ENCODE peak calls at places on chromosomes 6 and 20, in four cellular contexts. One of them, this sample, is unnamed.

GRCh38 chr20:9021216-9021615 is 47.7 kb upstream of the PLCB4 start:
- DNase-seq in GM12865: no peak
- DNase-seq in left ventricle myocardium inferior: no peak
- DNase-seq in stomach: no peak
- DNase-seq in this sample: no peak

GRCh38 chr6:151482290-151482689 is 11.5 kb upstream of the CCDC170 start:
- DNase-seq in stomach: no peak
- DNase-seq in left ventricle myocardium inferior: no peak
- DNase-seq in GM12865: peak
- DNase-seq in this sample: no peak

GRCh38 chr6:84094050-84094435 is 60.5 kb downstream of the MRAP2 start:
- DNase-seq in left ventricle myocardium inferior: no peak
- DNase-seq in GM12865: no peak
- DNase-seq in stomach: no peak
- DNase-seq in this sample: no peak

GRCh38 chr20:10571313-10571815 is 102.4 kb downstream of the JAG1 start:
- DNase-seq in GM12865: no peak
- DNase-seq in stomach: no peak
- DNase-seq in left ventricle myocardium inferior: no peak
- DNase-seq in this sample: no peak

GRCh38 chr6:33794910-33795615 is 6.1 kb upstream of the LEMD2 start:
- DNase-seq in stomach: no peak
- DNase-seq in GM12865: no peak
- DNase-seq in left ventricle myocardium inferior: no peak
- DNase-seq in this sample: no peak

GRCh38 chr6:16505711-16506362 is 255.4 kb downstream of the ATXN1 start:
- DNase-seq in stomach: no peak
- DNase-seq in left ventricle myocardium inferior: no peak
- DNase-seq in GM12865: no peak
- DNase-seq in this sample: peak

GRCh38 chr6:42556462-42556861 is 7.4 kb upstream of the UBR2 start:
- DNase-seq in left ventricle myocardium inferior: no peak
- DNase-seq in stomach: no peak
- DNase-seq in GM12865: no peak
- DNase-seq in this sample: no peak

GRCh38 chr6:119226089-119226488 is 123.5 kb downstream of the MAN1A1 start:
- DNase-seq in stomach: no peak
- DNase-seq in GM12865: no peak
- DNase-seq in left ventricle myocardium inferior: no peak
- DNase-seq in this sample: no peak

GRCh38 chr6:13146429-13146828 is 181.9 kb downstream of the TBC1D7 start:
- DNase-seq in left ventricle myocardium inferior: no peak
- DNase-seq in stomach: no peak
- DNase-seq in GM12865: no peak
- DNase-seq in this sample: no peak

GRCh38 chr20:39358052-39358451 is 395.9 kb downstream of the DHX35 start:
- DNase-seq in GM12865: peak
- DNase-seq in stomach: no peak
- DNase-seq in left ventricle myocardium inferior: no peak
- DNase-seq in this sample: no peak

GRCh38 chr6:31355540-31355988 is 1.4 kb downstream of the HLA-B start:
- DNase-seq in GM12865: no peak
- DNase-seq in stomach: no peak
- DNase-seq in left ventricle myocardium inferior: no peak
- DNase-seq in this sample: no peak

GRCh38 chr6:136016228-136017225 is 165.0 kb downstream of the PDE7B start:
- DNase-seq in stomach: peak
- DNase-seq in left ventricle myocardium inferior: no peak
- DNase-seq in GM12865: no peak
- DNase-seq in this sample: no peak

GRCh38 chr6:2733324-2733723 is 17.4 kb downstream of the MYLK4 start:
- DNase-seq in left ventricle myocardium inferior: peak
- DNase-seq in stomach: peak
- DNase-seq in GM12865: peak
- DNase-seq in this sample: no peak

GRCh38 chr20:17654649-17655285 is 27.3 kb downstream of the RRBP1 start:
- DNase-seq in GM12865: no peak
- DNase-seq in stomach: no peak
- DNase-seq in left ventricle myocardium inferior: no peak
- DNase-seq in this sample: no peak

GRCh38 chr6:8006208-8006607 is 58.0 kb downstream of the BLOC1S5 start:
- DNase-seq in stomach: no peak
- DNase-seq in GM12865: peak
- DNase-seq in left ventricle myocardium inferior: no peak
- DNase-seq in this sample: no peak

GRCh38 chr6:13554929-13555333 is 19.5 kb upstream of the SIRT5 start:
- DNase-seq in stomach: no peak
- DNase-seq in GM12865: no peak
- DNase-seq in left ventricle myocardium inferior: peak
- DNase-seq in this sample: no peak

GRCh38 chr20:49595811-49596545 is 28.0 kb upstream of the PTGIS start:
- DNase-seq in stomach: no peak
- DNase-seq in left ventricle myocardium inferior: no peak
- DNase-seq in GM12865: peak
- DNase-seq in this sample: no peak

GRCh38 chr6:129852257-129852858 is 8.8 kb downstream of the TMEM244 start:
- DNase-seq in GM12865: no peak
- DNase-seq in stomach: no peak
- DNase-seq in left ventricle myocardium inferior: no peak
- DNase-seq in this sample: no peak

GRCh38 chr20:37360515-37361115 is 14.7 kb downstream of the SRC start:
- DNase-seq in left ventricle myocardium inferior: no peak
- DNase-seq in GM12865: no peak
- DNase-seq in stomach: no peak
- DNase-seq in this sample: no peak

GRCh38 chr20:7770578-7770977 is 169.7 kb downstream of the HAO1 start:
- DNase-seq in stomach: no peak
- DNase-seq in GM12865: peak
- DNase-seq in left ventricle myocardium inferior: no peak
- DNase-seq in this sample: peak

GRCh38 chr20:7773511-7773910 is 166.7 kb downstream of the HAO1 start:
- DNase-seq in left ventricle myocardium inferior: no peak
- DNase-seq in GM12865: no peak
- DNase-seq in stomach: no peak
- DNase-seq in this sample: no peak

GRCh38 chr20:7772376-7772775 is 167.9 kb downstream of the HAO1 start:
- DNase-seq in stomach: no peak
- DNase-seq in left ventricle myocardium inferior: peak
- DNase-seq in GM12865: no peak
- DNase-seq in this sample: peak

GRCh38 chr20:7765221-7765620 is 175.0 kb downstream of the HAO1 start:
- DNase-seq in GM12865: peak
- DNase-seq in stomach: no peak
- DNase-seq in left ventricle myocardium inferior: no peak
- DNase-seq in this sample: no peak

DNA sequence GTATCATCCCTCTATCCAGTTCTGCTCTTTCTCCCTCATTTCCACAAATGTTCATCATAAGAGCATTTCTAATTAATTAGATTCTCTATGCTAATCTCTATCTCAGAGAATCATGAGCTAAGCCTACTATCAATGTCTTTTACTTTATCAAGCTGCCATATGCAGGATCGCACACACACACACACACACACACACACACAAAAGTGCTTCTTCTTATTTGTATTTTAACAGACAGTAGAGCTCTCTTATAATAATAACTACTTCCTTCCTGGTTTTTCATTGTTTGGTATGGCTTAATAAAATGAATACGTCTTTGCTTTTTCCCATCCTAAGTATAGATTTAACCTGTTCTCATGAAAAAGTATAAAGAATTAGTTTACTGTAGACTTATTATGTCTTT is 170.2 kb downstream of the HAO1 start:
- DNase-seq in left ventricle myocardium inferior: no peak
- DNase-seq in stomach: no peak
- DNase-seq in GM12865: no peak
- DNase-seq in this sample: no peak
- H3K4me3 ChIP-seq in left ventricle myocardium inferior: no peak
- H3K4me3 ChIP-seq in stomach: no peak
- H3K4me3 ChIP-seq in GM12865: no peak
- H3K4me3 ChIP-seq in this sample: no peak

GRCh38 chr6:168214586-168215104 is 104.9 kb downstream of the DACT2 start:
- DNase-seq in GM12865: no peak
- DNase-seq in left ventricle myocardium inferior: no peak
- DNase-seq in stomach: no peak
- DNase-seq in this sample: no peak
- H3K4me3 ChIP-seq in GM12865: no peak
- H3K4me3 ChIP-seq in left ventricle myocardium inferior: no peak
- H3K4me3 ChIP-seq in stomach: no peak
- H3K4me3 ChIP-seq in this sample: no peak

GRCh38 chr6:35679399-35679798 is 9.3 kb downstream of the FKBP5 start:
- DNase-seq in left ventricle myocardium inferior: no peak
- DNase-seq in stomach: no peak
- DNase-seq in GM12865: no peak
- DNase-seq in this sample: no peak

GRCh38 chr6:35678021-35678654 is 10.6 kb downstream of the FKBP5 start:
- DNase-seq in GM12865: no peak
- DNase-seq in left ventricle myocardium inferior: no peak
- DNase-seq in stomach: no peak
- DNase-seq in this sample: no peak

GRCh38 chr6:35675871-35676459 is 12.8 kb downstream of the FKBP5 start:
- DNase-seq in stomach: no peak
- DNase-seq in left ventricle myocardium inferior: no peak
- DNase-seq in GM12865: no peak
- DNase-seq in this sample: no peak

GRCh38 chr6:35678814-35679213 is 9.9 kb downstream of the FKBP5 start:
- DNase-seq in GM12865: no peak
- DNase-seq in left ventricle myocardium inferior: no peak
- DNase-seq in stomach: no peak
- DNase-seq in this sample: no peak

DNA sequence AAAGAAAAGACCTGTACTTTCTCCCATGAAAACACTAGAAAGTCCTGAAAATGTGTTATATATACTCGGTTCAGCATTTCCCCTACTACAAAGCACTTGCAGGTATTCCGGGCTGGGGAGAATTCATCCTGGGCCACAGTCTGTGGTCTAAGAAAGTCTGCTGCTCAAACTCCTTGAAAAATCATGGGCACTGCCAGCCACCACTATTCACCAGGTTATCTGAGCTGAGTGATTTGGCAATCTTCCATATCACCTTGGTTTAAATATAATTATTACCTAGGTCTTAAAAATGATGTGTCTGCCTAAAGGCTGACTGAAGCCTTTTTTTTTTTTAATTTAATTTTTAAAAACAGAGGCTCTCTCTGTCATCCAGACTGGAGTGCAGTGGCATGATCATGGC is 11.3 kb downstream of the FKBP5 start:
- DNase-seq in GM12865: no peak
- DNase-seq in stomach: peak
- DNase-seq in left ventricle myocardium inferior: no peak
- DNase-seq in this sample: no peak
- H3K4me3 ChIP-seq in GM12865: no peak
- H3K4me3 ChIP-seq in stomach: no peak
- H3K4me3 ChIP-seq in left ventricle myocardium inferior: no peak
- H3K4me3 ChIP-seq in this sample: no peak

GRCh38 chr6:166097914-166098522 is 69.6 kb downstream of the TBXT start:
- DNase-seq in left ventricle myocardium inferior: peak
- DNase-seq in stomach: peak
- DNase-seq in GM12865: peak
- DNase-seq in this sample: peak
- H3K4me3 ChIP-seq in left ventricle myocardium inferior: peak
- H3K4me3 ChIP-seq in stomach: peak
- H3K4me3 ChIP-seq in GM12865: no peak
- H3K4me3 ChIP-seq in this sample: peak

DNA sequence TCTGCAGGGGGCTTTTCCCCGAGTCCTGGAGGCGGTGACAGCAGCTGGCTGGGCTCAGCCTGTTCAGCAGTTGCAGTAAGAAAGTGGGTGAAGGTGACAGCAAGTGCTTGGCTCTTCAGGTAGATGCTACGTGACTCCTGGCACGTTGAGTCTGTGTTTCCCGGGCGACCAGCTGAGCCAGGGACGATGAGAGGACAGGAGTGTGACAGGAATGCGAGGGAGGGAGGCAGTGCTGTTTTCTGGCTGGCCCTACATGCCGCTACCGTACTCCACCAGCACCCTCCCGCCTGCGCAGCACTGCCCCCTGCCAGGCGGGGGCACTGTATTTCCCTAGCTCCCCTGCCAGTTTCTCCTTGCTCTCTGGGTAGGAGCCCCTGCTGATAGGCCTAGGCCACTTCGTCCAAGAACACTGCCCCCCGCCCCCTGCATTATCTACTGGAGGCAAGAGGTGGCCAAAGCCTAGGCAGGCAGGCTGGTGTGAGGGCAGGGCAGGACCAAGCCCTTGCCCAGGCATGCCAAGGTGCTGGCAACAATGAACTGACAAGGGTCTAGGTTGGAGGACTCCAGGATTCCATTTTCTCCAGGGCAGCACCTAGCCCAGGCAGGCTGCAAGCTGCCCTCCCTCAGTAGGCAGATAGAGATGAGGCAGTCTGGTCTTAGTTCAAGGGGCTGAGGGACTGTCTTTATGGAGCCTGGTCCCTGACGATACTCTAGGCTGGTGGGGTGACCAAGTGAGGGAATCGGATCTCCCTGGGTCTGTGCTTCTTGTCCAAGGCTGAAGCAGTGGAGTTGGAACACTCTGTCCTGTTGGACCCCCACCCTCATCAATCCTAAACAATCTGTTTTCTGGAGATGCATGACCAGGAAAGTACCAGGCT is 19.2 kb downstream of the MRPS18A start:
- DNase-seq in GM12865: peak
- DNase-seq in stomach: peak
- DNase-seq in left ventricle myocardium inferior: peak
- DNase-seq in this sample: peak
- H3K4me3 ChIP-seq in GM12865: no peak
- H3K4me3 ChIP-seq in stomach: no peak
- H3K4me3 ChIP-seq in left ventricle myocardium inferior: no peak
- H3K4me3 ChIP-seq in this sample: no peak

DNA sequence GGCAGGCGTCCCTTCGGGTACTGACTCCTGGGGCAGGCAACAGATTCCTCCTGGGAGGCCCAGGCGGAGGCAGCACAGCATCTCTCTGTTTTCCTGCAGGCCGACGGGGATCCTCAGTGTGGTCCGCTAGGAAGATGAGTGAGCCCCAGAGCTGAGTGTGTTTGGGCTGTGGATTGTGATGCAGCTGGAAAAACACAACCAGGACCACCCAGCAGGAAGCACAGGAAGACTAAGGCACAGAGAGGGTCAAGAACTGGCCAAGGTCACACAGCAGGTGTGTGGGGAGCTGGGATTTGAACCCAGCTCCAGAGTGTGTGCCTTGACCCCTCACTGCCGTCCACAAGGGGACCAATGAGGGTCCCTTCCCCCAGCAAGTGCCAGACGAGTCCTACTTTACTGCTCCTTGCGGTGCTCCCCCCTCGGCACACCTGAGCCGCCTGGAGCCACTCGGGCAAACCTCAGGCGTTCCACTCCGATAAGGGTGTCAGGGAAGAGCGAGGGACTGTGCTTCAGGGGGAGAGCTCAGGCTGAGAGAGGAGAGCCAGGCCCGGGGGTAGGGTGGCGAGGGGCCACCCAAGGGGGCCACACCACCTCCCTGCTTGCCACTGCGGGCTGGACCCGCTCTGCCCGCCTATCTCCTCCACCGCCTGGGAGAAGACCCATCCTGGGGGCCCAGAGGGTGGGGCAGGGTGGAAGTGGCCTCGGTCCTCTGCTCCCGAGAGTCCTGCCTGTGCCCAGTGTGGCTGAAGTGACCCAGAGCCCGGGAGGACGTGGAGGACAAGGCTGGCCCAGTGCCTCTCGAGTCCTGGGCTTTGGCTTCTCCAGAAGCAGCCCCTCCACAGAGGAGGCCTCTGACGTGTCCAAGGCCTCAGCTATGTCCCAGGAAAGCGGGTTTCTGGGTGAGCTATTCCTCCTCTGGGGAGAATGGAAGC is 63.3 kb downstream of the YTHDF1 start:
- DNase-seq in stomach: no peak
- DNase-seq in left ventricle myocardium inferior: no peak
- DNase-seq in GM12865: no peak
- DNase-seq in this sample: no peak
- H3K4me3 ChIP-seq in stomach: no peak
- H3K4me3 ChIP-seq in left ventricle myocardium inferior: peak
- H3K4me3 ChIP-seq in GM12865: no peak
- H3K4me3 ChIP-seq in this sample: no peak

This sample was measured in skeletal muscle cell.